ENCODE peak calls at places on chromosomes 7 and 10, in four cellular contexts. One of them, this sample, is unnamed.

GRCh38 chr7:110442386-110442837 is 648.5 kb upstream of the LRRN3 start:
- DNase-seq in NCI-H1105: no peak
- DNase-seq in GM19239: no peak
- DNase-seq in fibroblast of the conjunctiva: no peak
- DNase-seq in this sample: no peak

GRCh38 chr10:30493609-30494530 is 59.9 kb downstream of the MAP3K8 start:
- DNase-seq in NCI-H1105: no peak
- DNase-seq in GM19239: no peak
- DNase-seq in fibroblast of the conjunctiva: no peak
- DNase-seq in this sample: no peak

GRCh38 chr10:54372164-54372563 is 428.9 kb downstream of the PCDH15 start:
- DNase-seq in NCI-H1105: peak
- DNase-seq in GM19239: no peak
- DNase-seq in fibroblast of the conjunctiva: no peak
- DNase-seq in this sample: no peak

GRCh38 chr7:106059556-106059955 is 52.6 kb downstream of the SYPL1 start:
- DNase-seq in NCI-H1105: no peak
- DNase-seq in GM19239: no peak
- DNase-seq in fibroblast of the conjunctiva: no peak
- DNase-seq in this sample: no peak

GRCh38 chr10:5692476-5693358 is 8.1 kb downstream of the TASOR2 start:
- DNase-seq in NCI-H1105: no peak
- DNase-seq in GM19239: no peak
- DNase-seq in fibroblast of the conjunctiva: no peak
- DNase-seq in this sample: no peak

GRCh38 chr10:55803055-55803454 is 558.0 kb downstream of the ZWINT start:
- DNase-seq in NCI-H1105: no peak
- DNase-seq in GM19239: no peak
- DNase-seq in fibroblast of the conjunctiva: no peak
- DNase-seq in this sample: no peak

GRCh38 chr10:127972958-127973357 is 66.1 kb downstream of the PTPRE start:
- DNase-seq in NCI-H1105: no peak
- DNase-seq in GM19239: no peak
- DNase-seq in fibroblast of the conjunctiva: no peak
- DNase-seq in this sample: no peak

GRCh38 chr10:46555713-46556514 is 544 bp downstream of the GPRIN2 start:
- DNase-seq in NCI-H1105: no peak
- DNase-seq in GM19239: no peak
- DNase-seq in fibroblast of the conjunctiva: no peak
- DNase-seq in this sample: no peak

GRCh38 chr7:42678315-42678714 is 233.6 kb downstream of the C7orf25 start:
- DNase-seq in NCI-H1105: no peak
- DNase-seq in GM19239: no peak
- DNase-seq in fibroblast of the conjunctiva: peak
- DNase-seq in this sample: no peak

GRCh38 chr7:33964417-33965115 is 59.2 kb downstream of the BMPER start:
- DNase-seq in NCI-H1105: no peak
- DNase-seq in GM19239: no peak
- DNase-seq in fibroblast of the conjunctiva: no peak
- DNase-seq in this sample: no peak

GRCh38 chr10:124636271-124636993 is 107.7 kb downstream of the FAM53B start:
- DNase-seq in NCI-H1105: no peak
- DNase-seq in GM19239: no peak
- DNase-seq in fibroblast of the conjunctiva: no peak
- DNase-seq in this sample: no peak

GRCh38 chr10:15348579-15348978 is 22.5 kb downstream of the FAM171A1 start:
- DNase-seq in NCI-H1105: peak
- DNase-seq in GM19239: no peak
- DNase-seq in fibroblast of the conjunctiva: no peak
- DNase-seq in this sample: no peak

GRCh38 chr7:1301812-1302310 is 69.2 kb downstream of the UNCX start:
- DNase-seq in NCI-H1105: no peak
- DNase-seq in GM19239: no peak
- DNase-seq in fibroblast of the conjunctiva: no peak
- DNase-seq in this sample: no peak

GRCh38 chr7:158458716-158459282 is 128.8 kb downstream of the PTPRN2 start:
- DNase-seq in NCI-H1105: no peak
- DNase-seq in GM19239: no peak
- DNase-seq in fibroblast of the conjunctiva: no peak
- DNase-seq in this sample: no peak

GRCh38 chr7:31114593-31115343 is 62.7 kb downstream of the ADCYAP1R1 start:
- DNase-seq in NCI-H1105: no peak
- DNase-seq in GM19239: no peak
- DNase-seq in fibroblast of the conjunctiva: peak
- DNase-seq in this sample: peak

GRCh38 chr10:62075414-62075813 is 173.9 kb downstream of the ARID5B start:
- DNase-seq in NCI-H1105: no peak
- DNase-seq in GM19239: no peak
- DNase-seq in fibroblast of the conjunctiva: no peak
- DNase-seq in this sample: no peak

GRCh38 chr10:21524526-21525366 is 736 bp downstream of the SKIDA1 start:
- DNase-seq in NCI-H1105: no peak
- DNase-seq in GM19239: no peak
- DNase-seq in fibroblast of the conjunctiva: no peak
- DNase-seq in this sample: no peak

GRCh38 chr10:133314911-133315310 is 6.2 kb downstream of the ZNF511 start:
- DNase-seq in NCI-H1105: no peak
- DNase-seq in GM19239: no peak
- DNase-seq in fibroblast of the conjunctiva: no peak
- DNase-seq in this sample: no peak

GRCh38 chr7:155883491-155884224 is 71.4 kb upstream of the SHH start:
- DNase-seq in NCI-H1105: no peak
- DNase-seq in GM19239: no peak
- DNase-seq in fibroblast of the conjunctiva: no peak
- DNase-seq in this sample: no peak

GRCh38 chr7:116122972-116123595 is 87.3 kb upstream of the TES start:
- DNase-seq in NCI-H1105: peak
- DNase-seq in GM19239: no peak
- DNase-seq in fibroblast of the conjunctiva: peak
- DNase-seq in this sample: peak

GRCh38 chr10:21080246-21080645 is 183.1 kb upstream of the NEBL start:
- DNase-seq in NCI-H1105: no peak
- DNase-seq in GM19239: no peak
- DNase-seq in fibroblast of the conjunctiva: no peak
- DNase-seq in this sample: no peak

GRCh38 chr10:21776883-21777282 is 226.6 kb downstream of the DNAJC1 start:
- DNase-seq in NCI-H1105: no peak
- DNase-seq in GM19239: no peak
- DNase-seq in fibroblast of the conjunctiva: no peak
- DNase-seq in this sample: no peak

GRCh38 chr10:132979491-132980425 is 37.4 kb upstream of the CFAP46 start:
- DNase-seq in NCI-H1105: no peak
- DNase-seq in GM19239: no peak
- DNase-seq in fibroblast of the conjunctiva: no peak
- DNase-seq in this sample: no peak

GRCh38 chr7:77351539-77352004 is 64.6 kb downstream of the GSAP start:
- DNase-seq in NCI-H1105: no peak
- DNase-seq in GM19239: peak
- DNase-seq in fibroblast of the conjunctiva: no peak
- DNase-seq in this sample: no peak

GRCh38 chr10:103800789-103801540 is 54.4 kb downstream of the SH3PXD2A start:
- DNase-seq in NCI-H1105: no peak
- DNase-seq in GM19239: peak
- DNase-seq in fibroblast of the conjunctiva: no peak
- DNase-seq in this sample: no peak

This sample was measured in smooth muscle cell of the brain vasculature.